ENCODE peak calls at places on chromosomes 11 and 22, in nine cellular contexts. S is HS-5; N is ureter; J is EL; A is M059J; I is stimulated activated CD8-positive, alpha-beta memory T cell treated with anti-CD3 and anti-CD28 coated beads, Interleukin-2, amount 100 ng/mL, for 1 hour; F is adrenal gland; Y is T47D; M is KBM-7. V is an unnamed sample.

GRCh38 chr11:73570415-73571114 is 27.3 kb downstream of the FAM168A start:
- DNase-seq in S (peak), N (no peak), J (peak), A (peak), I (no peak), F (peak), Y (no peak), M (no peak), V (no peak)

GRCh38 chr11:95076416-95076815 is 9.7 kb downstream of the SRSF8 start:
- DNase-seq in S (no peak), N (no peak), J (peak), A (peak), I (no peak), F (peak), Y (peak), M (peak), V (no peak)

GRCh38 chr11:75668508-75669297 is at the start of gene MAP6:
- DNase-seq in S (no peak), N (no peak), J (peak), A (peak), I (no peak), F (peak), Y (no peak), M (no peak), V (peak)

GRCh38 chr22:49824936-49825335 is 2.7 kb downstream of the BRD1 start:
- DNase-seq in S (no peak), N (no peak), J (no peak), A (no peak), I (no peak), F (no peak), Y (no peak), M (no peak), V (no peak)

GRCh38 chr11:106917973-106918372 is 100.3 kb downstream of the GUCY1A2 start:
- DNase-seq in S (no peak), N (no peak), J (peak), A (no peak), I (no peak), F (peak), Y (peak), M (no peak), V (no peak)

GRCh38 chr22:26016916-26017315 is 152.3 kb upstream of the SEZ6L start:
- DNase-seq in S (no peak), N (no peak), J (no peak), A (no peak), I (no peak), F (no peak), Y (no peak), M (no peak), V (no peak)

GRCh38 chr22:38935023-38935422 is 22.4 kb upstream of the APOBEC3A start:
- DNase-seq in S (no peak), N (peak), J (no peak), A (no peak), I (no peak), F (peak), Y (peak), M (no peak), V (no peak)

GRCh38 chr11:128467610-128468041 is 119.7 kb downstream of the ETS1 start:
- DNase-seq in S (peak), N (no peak), J (peak), A (peak), I (no peak), F (no peak), Y (no peak), M (no peak), V (peak)

GRCh38 chr11:5380740-5381342 is 2.8 kb upstream of the OR51M1 start:
- DNase-seq in S (no peak), N (no peak), J (peak), A (peak), I (no peak), F (peak), Y (peak), M (peak), V (no peak)

GRCh38 chr11:125883375-125883774 is 4.1 kb upstream of the HYLS1 start:
- DNase-seq in S (no peak), N (no peak), J (no peak), A (no peak), I (no peak), F (no peak), Y (no peak), M (no peak), V (no peak)

GRCh38 chr11:2591805-2592204 is 108.0 kb downstream of the KCNQ1OT1 start:
- DNase-seq in S (no peak), N (no peak), J (no peak), A (no peak), I (no peak), F (no peak), Y (no peak), M (no peak), V (no peak)

GRCh38 chr11:35752115-35752514 is 89.5 kb downstream of the TRIM44 start:
- DNase-seq in S (no peak), N (no peak), J (peak), A (peak), I (no peak), F (no peak), Y (no peak), M (no peak), V (no peak)

GRCh38 chr11:60310407-60310998 is 16.6 kb upstream of the MS4A6E start:
- DNase-seq in S (no peak), N (no peak), J (no peak), A (no peak), I (no peak), F (peak), Y (no peak), M (peak), V (no peak)

GRCh38 chr11:128512478-128513127 is 74.8 kb downstream of the ETS1 start:
- DNase-seq in S (no peak), N (no peak), J (no peak), A (no peak), I (no peak), F (no peak), Y (no peak), M (no peak), V (peak)

GRCh38 chr11:34366522-34366921 is 8.7 kb upstream of the ABTB2 start:
- DNase-seq in S (no peak), N (no peak), J (no peak), A (peak), I (no peak), F (peak), Y (peak), M (peak), V (no peak)

V was measured in central memory CD4-positive, alpha-beta T cell.